ENCODE peak calls at places on chromosomes 4 and X, in seven cellular contexts. One of them, this sample, is unnamed.

GRCh38 chr4:133969202-133969873 is 232.3 kb downstream of the PABPC4L start:
- DNase-seq in H1: no peak
- DNase-seq in SK-N-SH: peak
- DNase-seq in GM12878: no peak
- DNase-seq in HCT116: no peak
- DNase-seq in K562: peak
- DNase-seq in HepG2: no peak
- DNase-seq in this sample: peak

GRCh38 chr4:82988323-82988832 is 22.2 kb downstream of the LIN54 start:
- DNase-seq in H1: no peak
- DNase-seq in SK-N-SH: no peak
- DNase-seq in GM12878: no peak
- DNase-seq in HCT116: no peak
- DNase-seq in K562: no peak
- DNase-seq in HepG2: no peak
- DNase-seq in this sample: no peak

GRCh38 chrX:132614297-132614696 is 125.5 kb upstream of the MBNL3 start:
- DNase-seq in H1: no peak
- DNase-seq in SK-N-SH: no peak
- DNase-seq in GM12878: no peak
- DNase-seq in HCT116: no peak
- DNase-seq in K562: peak
- DNase-seq in HepG2: peak
- DNase-seq in this sample: peak

GRCh38 chr4:3335982-3336381 is 43.2 kb downstream of the RGS12 start:
- DNase-seq in H1: no peak
- DNase-seq in SK-N-SH: no peak
- DNase-seq in GM12878: no peak
- DNase-seq in HCT116: no peak
- DNase-seq in K562: no peak
- DNase-seq in HepG2: no peak
- DNase-seq in this sample: no peak

GRCh38 chr4:108113229-108113628 is 55.5 kb downstream of the LEF1 start:
- DNase-seq in H1: no peak
- DNase-seq in SK-N-SH: no peak
- DNase-seq in GM12878: no peak
- DNase-seq in HCT116: no peak
- DNase-seq in K562: peak
- DNase-seq in HepG2: no peak
- DNase-seq in this sample: no peak

GRCh38 chr4:180598281-180598680 is 1644.9 kb upstream of the TENM3 start:
- DNase-seq in H1: no peak
- DNase-seq in SK-N-SH: no peak
- DNase-seq in GM12878: no peak
- DNase-seq in HCT116: no peak
- DNase-seq in K562: no peak
- DNase-seq in HepG2: no peak
- DNase-seq in this sample: no peak

GRCh38 chr4:187996502-187997177 is 1.1 kb downstream of the ZFP42 start:
- DNase-seq in H1: no peak
- DNase-seq in SK-N-SH: no peak
- DNase-seq in GM12878: no peak
- DNase-seq in HCT116: no peak
- DNase-seq in K562: no peak
- DNase-seq in HepG2: no peak
- DNase-seq in this sample: no peak

GRCh38 chrX:24090300-24091200 is 35.8 kb downstream of the EIF2S3 start:
- DNase-seq in H1: no peak
- DNase-seq in SK-N-SH: no peak
- DNase-seq in GM12878: no peak
- DNase-seq in HCT116: no peak
- DNase-seq in K562: no peak
- DNase-seq in HepG2: no peak
- DNase-seq in this sample: no peak

GRCh38 chr4:2927016-2927695 is 36.0 kb downstream of the NOP14 start:
- DNase-seq in H1: no peak
- DNase-seq in SK-N-SH: no peak
- DNase-seq in GM12878: no peak
- DNase-seq in HCT116: no peak
- DNase-seq in K562: no peak
- DNase-seq in HepG2: no peak
- DNase-seq in this sample: no peak

GRCh38 chr4:145011636-145012035 is 86.4 kb downstream of the ANAPC10 start:
- DNase-seq in H1: no peak
- DNase-seq in SK-N-SH: no peak
- DNase-seq in GM12878: no peak
- DNase-seq in HCT116: no peak
- DNase-seq in K562: no peak
- DNase-seq in HepG2: no peak
- DNase-seq in this sample: no peak

GRCh38 chr4:24262616-24263015 is 321.7 kb downstream of the DHX15 start:
- DNase-seq in H1: no peak
- DNase-seq in SK-N-SH: no peak
- DNase-seq in GM12878: no peak
- DNase-seq in HCT116: no peak
- DNase-seq in K562: no peak
- DNase-seq in HepG2: no peak
- DNase-seq in this sample: no peak

GRCh38 chrX:13533726-13534125 is 35.7 kb upstream of the EGFL6 start:
- DNase-seq in H1: no peak
- DNase-seq in SK-N-SH: no peak
- DNase-seq in GM12878: no peak
- DNase-seq in HCT116: no peak
- DNase-seq in K562: no peak
- DNase-seq in HepG2: no peak
- DNase-seq in this sample: no peak

GRCh38 chr4:129167640-129168260 is 71.8 kb downstream of the C4orf33 start:
- DNase-seq in H1: no peak
- DNase-seq in SK-N-SH: no peak
- DNase-seq in GM12878: no peak
- DNase-seq in HCT116: no peak
- DNase-seq in K562: peak
- DNase-seq in HepG2: peak
- DNase-seq in this sample: no peak

GRCh38 chrX:133437356-133437755 is 22.1 kb upstream of the GPC4 start:
- DNase-seq in H1: no peak
- DNase-seq in SK-N-SH: no peak
- DNase-seq in GM12878: no peak
- DNase-seq in HCT116: no peak
- DNase-seq in K562: no peak
- DNase-seq in HepG2: no peak
- DNase-seq in this sample: no peak

GRCh38 chr4:75723117-75723801 is 1.1 kb upstream of the USO1 start:
- DNase-seq in H1: no peak
- DNase-seq in SK-N-SH: peak
- DNase-seq in GM12878: no peak
- DNase-seq in HCT116: no peak
- DNase-seq in K562: peak
- DNase-seq in HepG2: peak
- DNase-seq in this sample: no peak

GRCh38 chrX:17081969-17082368 is 135.5 kb downstream of the REPS2 start:
- DNase-seq in H1: no peak
- DNase-seq in SK-N-SH: no peak
- DNase-seq in GM12878: no peak
- DNase-seq in HCT116: no peak
- DNase-seq in K562: no peak
- DNase-seq in HepG2: no peak
- DNase-seq in this sample: no peak

GRCh38 chr4:11904117-11904535 is 475.4 kb upstream of the HS3ST1 start:
- DNase-seq in H1: no peak
- DNase-seq in SK-N-SH: no peak
- DNase-seq in GM12878: no peak
- DNase-seq in HCT116: no peak
- DNase-seq in K562: no peak
- DNase-seq in HepG2: no peak
- DNase-seq in this sample: no peak

GRCh38 chr4:139214039-139214534 is 37.1 kb upstream of the ELF2 start:
- DNase-seq in H1: peak
- DNase-seq in SK-N-SH: no peak
- DNase-seq in GM12878: peak
- DNase-seq in HCT116: no peak
- DNase-seq in K562: peak
- DNase-seq in HepG2: peak
- DNase-seq in this sample: peak
- TF ChIP-seq JUND in H1: no peak
- TF ChIP-seq JUND in SK-N-SH: no peak
- TF ChIP-seq JUND in GM12878: no peak
- TF ChIP-seq JUND in HCT116: no peak
- TF ChIP-seq JUND in K562: peak
- TF ChIP-seq JUND in HepG2: no peak
- TF ChIP-seq JUND in this sample: no peak

GRCh38 chr4:155707251-155707650 is 40.6 kb downstream of the GUCY1A1 start:
- DNase-seq in H1: no peak
- DNase-seq in SK-N-SH: no peak
- DNase-seq in GM12878: no peak
- DNase-seq in HCT116: no peak
- DNase-seq in K562: no peak
- DNase-seq in HepG2: no peak
- DNase-seq in this sample: no peak
- TF ChIP-seq JUND in H1: no peak
- TF ChIP-seq JUND in SK-N-SH: no peak
- TF ChIP-seq JUND in GM12878: no peak
- TF ChIP-seq JUND in HCT116: no peak
- TF ChIP-seq JUND in K562: no peak
- TF ChIP-seq JUND in HepG2: no peak
- TF ChIP-seq JUND in this sample: no peak

GRCh38 chr4:1026115-1026514 is 14.7 kb downstream of the FGFRL1 start:
- DNase-seq in H1: no peak
- DNase-seq in SK-N-SH: peak
- DNase-seq in GM12878: peak
- DNase-seq in HCT116: no peak
- DNase-seq in K562: peak
- DNase-seq in HepG2: no peak
- DNase-seq in this sample: peak
- TF ChIP-seq JUND in H1: no peak
- TF ChIP-seq JUND in SK-N-SH: no peak
- TF ChIP-seq JUND in GM12878: no peak
- TF ChIP-seq JUND in HCT116: no peak
- TF ChIP-seq JUND in K562: no peak
- TF ChIP-seq JUND in HepG2: no peak
- TF ChIP-seq JUND in this sample: no peak

DNA sequence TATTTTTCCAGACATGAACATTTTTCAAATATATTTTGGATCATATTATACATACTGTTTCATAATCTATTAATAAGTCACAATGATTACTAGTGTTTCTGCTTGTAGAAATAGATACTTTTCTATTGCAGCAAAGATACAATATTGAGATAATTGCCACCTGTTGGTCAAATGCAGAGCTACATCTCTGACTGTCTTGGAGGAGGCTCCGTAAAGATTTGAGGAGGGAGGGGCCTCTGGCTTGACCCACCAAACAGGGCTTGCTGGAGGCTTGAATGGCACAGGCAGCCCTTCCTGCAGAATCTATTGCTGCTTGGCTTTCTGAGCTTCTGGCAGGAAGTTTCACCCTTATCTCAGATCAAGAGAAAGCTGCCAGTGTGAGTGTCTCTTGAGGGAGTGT is 99.3 kb upstream of the ARMCX2 start:
- DNase-seq in H1: peak
- DNase-seq in SK-N-SH: peak
- DNase-seq in GM12878: no peak
- DNase-seq in HCT116: peak
- DNase-seq in K562: peak
- DNase-seq in HepG2: peak
- DNase-seq in this sample: no peak
- TF ChIP-seq JUND in H1: no peak
- TF ChIP-seq JUND in SK-N-SH: no peak
- TF ChIP-seq JUND in GM12878: no peak
- TF ChIP-seq JUND in HCT116: no peak
- TF ChIP-seq JUND in K562: no peak
- TF ChIP-seq JUND in HepG2: no peak
- TF ChIP-seq JUND in this sample: no peak

DNA sequence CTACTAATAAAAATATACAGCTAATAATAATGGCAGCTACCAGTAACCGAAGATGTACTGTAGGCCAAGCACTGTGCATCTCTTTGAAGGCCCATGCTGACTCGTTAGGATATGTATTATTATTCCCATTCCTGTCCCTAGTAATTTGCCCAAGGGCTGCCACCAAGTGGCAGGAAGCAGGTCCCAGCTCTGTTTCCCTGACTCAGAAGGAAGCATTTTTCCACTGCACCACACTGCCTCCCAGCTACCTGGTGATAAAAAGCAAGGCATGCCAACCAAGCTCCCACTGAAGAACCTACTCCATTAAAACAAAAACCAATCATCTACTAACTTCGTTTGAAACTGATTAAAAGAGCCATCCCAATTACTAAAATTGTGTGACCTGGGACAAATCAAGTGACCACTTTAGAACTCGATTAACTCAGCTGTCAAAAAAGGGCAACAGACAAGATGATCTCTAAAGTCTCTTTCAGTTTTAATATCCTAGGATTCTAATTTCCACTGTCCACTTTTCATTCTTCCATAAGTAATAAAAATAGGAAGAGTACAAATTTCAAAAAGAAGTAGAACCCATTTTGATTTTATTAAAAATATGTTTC is 24.3 kb upstream of the PGM2 start:
- DNase-seq in H1: no peak
- DNase-seq in SK-N-SH: peak
- DNase-seq in GM12878: no peak
- DNase-seq in HCT116: peak
- DNase-seq in K562: peak
- DNase-seq in HepG2: peak
- DNase-seq in this sample: peak
- TF ChIP-seq JUND in H1: no peak
- TF ChIP-seq JUND in SK-N-SH: no peak
- TF ChIP-seq JUND in GM12878: no peak
- TF ChIP-seq JUND in HCT116: no peak
- TF ChIP-seq JUND in K562: no peak
- TF ChIP-seq JUND in HepG2: no peak
- TF ChIP-seq JUND in this sample: no peak

DNA sequence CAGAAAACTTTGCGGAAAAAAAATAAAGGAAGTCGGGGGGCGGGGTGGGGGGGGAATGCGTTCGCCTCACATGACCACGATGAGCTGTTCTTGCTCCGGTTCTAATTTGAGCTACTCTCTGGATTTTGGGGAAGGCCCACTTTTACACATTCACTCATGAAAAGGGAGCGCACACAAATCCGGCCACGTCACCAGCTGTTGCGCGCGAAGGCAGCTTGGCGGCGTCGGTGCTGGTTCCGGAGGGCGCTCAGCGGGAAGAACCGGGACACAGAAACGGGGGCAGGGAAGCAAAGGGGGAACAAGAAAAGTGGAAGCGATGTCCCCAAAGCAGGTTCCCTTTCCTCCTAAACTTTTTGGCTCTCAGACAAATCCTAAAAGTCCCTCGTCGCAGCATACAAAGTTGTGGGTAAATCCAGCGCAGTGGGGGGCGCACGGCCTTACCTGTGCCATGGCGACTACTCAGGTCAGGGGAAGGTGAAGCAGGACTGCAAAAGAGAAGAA is 590 bp downstream of the ANXA5 start:
- DNase-seq in H1: no peak
- DNase-seq in SK-N-SH: peak
- DNase-seq in GM12878: no peak
- DNase-seq in HCT116: no peak
- DNase-seq in K562: peak
- DNase-seq in HepG2: peak
- DNase-seq in this sample: no peak
- TF ChIP-seq JUND in H1: no peak
- TF ChIP-seq JUND in SK-N-SH: no peak
- TF ChIP-seq JUND in GM12878: no peak
- TF ChIP-seq JUND in HCT116: no peak
- TF ChIP-seq JUND in K562: peak
- TF ChIP-seq JUND in HepG2: no peak
- TF ChIP-seq JUND in this sample: no peak

GRCh38 chr4:52946811-52947210 is 84.7 kb downstream of the RASL11B start:
- DNase-seq in H1: no peak
- DNase-seq in SK-N-SH: no peak
- DNase-seq in GM12878: no peak
- DNase-seq in HCT116: no peak
- DNase-seq in K562: no peak
- DNase-seq in HepG2: no peak
- DNase-seq in this sample: no peak
- TF ChIP-seq JUND in H1: no peak
- TF ChIP-seq JUND in SK-N-SH: no peak
- TF ChIP-seq JUND in GM12878: no peak
- TF ChIP-seq JUND in HCT116: no peak
- TF ChIP-seq JUND in K562: no peak
- TF ChIP-seq JUND in HepG2: no peak
- TF ChIP-seq JUND in this sample: no peak

This sample was measured in T47D.